ENCODE peak calls at places on chromosomes 7 and 10, in eight cellular contexts. L is fibroblast of lung; M is mammary epithelial cell; H is GM19239; F is COR-L47; B is WTC11; K is stimulated activated CD8-positive, alpha-beta memory T cell treated with anti-CD3 and anti-CD28 coated beads, Interleukin-15, amount 100 ng/mL, for 24 hours; R is RPMI8226. T is an unnamed sample.

GRCh38 chr7:22601812-22602568 is 102.0 kb upstream of the STEAP1B start:
- DNase-seq in R (no peak), F (no peak), M (peak; percentile 27), B (no peak), L (peak; percentile 75), K (no peak), H (no peak), T (no peak)

GRCh38 chr10:116120688-116121087 is 152.3 kb downstream of the GFRA1 start:
- DNase-seq in H (no peak), R (peak; percentile 17), K (no peak), F (no peak), M (no peak), L (no peak), B (peak; percentile 80), T (peak; percentile 91)

GRCh38 chr10:29794776-29795635 is 160.2 kb upstream of the SVIL start:
- DNase-seq in R (no peak), H (no peak), F (no peak), M (no peak), B (no peak), L (no peak), K (no peak), T (no peak)

GRCh38 chr10:62795750-62796149 is 8.8 kb upstream of the ADO start:
- DNase-seq in M (no peak), B (no peak), L (no peak), H (no peak), R (no peak), F (no peak), K (no peak), T (no peak)

GRCh38 chr10:130691787-130692186 is 555.6 kb downstream of the GLRX3 start:
- DNase-seq in R (no peak), F (no peak), K (no peak), H (no peak), L (no peak), M (no peak), B (no peak), T (no peak)

GRCh38 chr10:92729886-92730285 is 40.1 kb downstream of the HHEX start:
- DNase-seq in K (no peak), B (no peak), H (peak; percentile 43), F (no peak), M (no peak), R (no peak), L (no peak), T (no peak)

GRCh38 chr10:59817806-59818205 is 64.6 kb upstream of the MRLN start:
- DNase-seq in L (no peak), F (no peak), K (no peak), H (no peak), M (no peak), R (no peak), B (no peak), T (no peak)

GRCh38 chr7:142459557-142459963 is 201.7 kb upstream of the PRSS58 start:
- DNase-seq in B (no peak), K (no peak), F (peak; percentile 40), M (peak; percentile 67), R (peak; percentile 60), L (peak; percentile 90), H (peak; percentile 37), T (no peak)

GRCh38 chr10:6379015-6379776 is 176.5 kb downstream of the PFKFB3 start:
- DNase-seq in L (no peak), K (no peak), M (peak; percentile 54), B (no peak), H (no peak), R (no peak), F (no peak), T (no peak)

GRCh38 chr10:121942749-121943148 is 14.9 kb upstream of the ATE1 start:
- DNase-seq in B (no peak), L (peak; percentile 92), R (no peak), M (peak; percentile 66), K (no peak), F (no peak), H (no peak), T (no peak)

GRCh38 chr10:86779267-86780017 is 23.0 kb downstream of the BMPR1A start:
- DNase-seq in F (no peak), R (no peak), B (no peak), L (peak; percentile 57), K (no peak), M (no peak), H (no peak), T (no peak)

GRCh38 chr7:70006411-70006920 is 408.2 kb downstream of the AUTS2 start:
- DNase-seq in L (peak; percentile 61), R (peak; percentile 38), H (no peak), B (no peak), M (no peak), F (no peak), K (no peak), T (no peak)

GRCh38 chr10:70748305-70748704 is 36.9 kb downstream of the TBATA start:
- DNase-seq in F (no peak), B (no peak), R (no peak), M (no peak), H (no peak), L (no peak), K (no peak), T (no peak)

GRCh38 chr10:106181491-106181890 is 983.0 kb downstream of the SORCS1 start:
- DNase-seq in R (no peak), M (no peak), B (no peak), L (peak; percentile 8), F (no peak), H (no peak), K (no peak), T (no peak)

GRCh38 chr7:132996581-132997242 is 85.2 kb downstream of the CHCHD3 start:
- DNase-seq in L (no peak), B (no peak), F (no peak), R (no peak), K (no peak), M (no peak), H (no peak), T (no peak)

GRCh38 chr7:18792866-18793595 is 297.5 kb downstream of the HDAC9 start:
- DNase-seq in L (peak; percentile 52), M (no peak), B (no peak), H (no peak), F (no peak), K (no peak), R (no peak), T (no peak)